ENCODE peak calls at places on chromosomes 11 and 22, in nine cellular contexts. W is neural progenitor cell; V is upper lobe of right lung; J is breast epithelium; H is colonic mucosa; N is MM.1S; D is CD8-positive, alpha-beta T cell; K is CD8-positive, alpha-beta memory T cell; X is uterus. F is an unnamed sample.

GRCh38 chr22:37906364-37907008 is 389 bp downstream of the MICALL1 start:
- DNase-seq in W (peak; percentile 55), X (peak; percentile 39), V (no peak), H (peak; percentile 53), D (peak; percentile 39), J (no peak), K (peak; percentile 58), N (peak; percentile 38), F (peak; percentile 51)

GRCh38 chr11:28596816-28597215 is 488.6 kb downstream of the METTL15 start:
- DNase-seq in K (no peak), D (no peak), J (no peak), V (no peak), H (no peak), N (no peak), W (no peak), X (no peak), F (no peak)

GRCh38 chr11:132704796-132705375 is 827.4 kb downstream of the OPCML start:
- DNase-seq in W (no peak), H (no peak), K (no peak), X (no peak), D (no peak), J (no peak), N (no peak), V (no peak), F (no peak)

GRCh38 chr11:118410055-118410745 is 8.8 kb downstream of the ATP5MG start:
- DNase-seq in K (no peak), H (no peak), N (no peak), W (no peak), D (no peak), X (no peak), J (no peak), V (no peak), F (no peak)

GRCh38 chr22:34877506-34877905 is 188.5 kb upstream of the ISX start:
- DNase-seq in K (no peak), H (no peak), W (no peak), J (no peak), V (no peak), D (no peak), N (no peak), X (no peak), F (no peak)

GRCh38 chr22:39081557-39081956 is 4.5 kb downstream of the APOBEC3G start:
- DNase-seq in V (no peak), X (no peak), J (no peak), K (no peak), D (no peak), W (no peak), H (no peak), N (no peak), F (no peak)

GRCh38 chr11:78327945-78328344 is 89.7 kb downstream of the GAB2 start:
- DNase-seq in K (no peak), W (no peak), X (no peak), N (no peak), J (no peak), H (no peak), V (no peak), D (no peak), F (no peak)

GRCh38 chr11:27084407-27084985 is 43.9 kb downstream of the BBOX1 start:
- DNase-seq in W (peak; percentile 28), J (no peak), H (no peak), D (no peak), V (no peak), N (no peak), X (no peak), K (no peak), F (no peak)

GRCh38 chr11:11384829-11385228 is 31.8 kb upstream of the CSNK2A3 start:
- DNase-seq in X (no peak), W (no peak), N (no peak), H (no peak), J (no peak), V (no peak), D (no peak), K (no peak), F (no peak)

GRCh38 chr11:112085822-112086421 is 634 bp downstream of the TIMM8B start:
- DNase-seq in J (no peak), W (no peak), K (peak; percentile 51), N (peak; percentile 49), D (peak; percentile 46), V (no peak), H (peak; percentile 41), X (peak; percentile 19), F (peak; percentile 37)

GRCh38 chr11:29333993-29334780 is 682.6 kb downstream of the KCNA4 start:
- DNase-seq in J (no peak), D (no peak), V (no peak), X (no peak), H (no peak), N (peak; percentile 38), W (peak; percentile 56), K (no peak), F (no peak)

GRCh38 chr11:17514476-17514875 is 29.7 kb downstream of the USH1C start:
- DNase-seq in X (no peak), V (no peak), H (no peak), J (no peak), W (no peak), N (no peak), D (no peak), K (no peak), F (no peak)
- H3K27me3 ChIP-seq in X (no peaks in the 10 kb centered on the region), V (no peaks in the 10 kb centered on the region), H (no peaks in the 10 kb centered on the region), J (peaks cover 3% of the 10 kb centered on the region), W (no peaks in the 10 kb centered on the region), N (no peaks in the 10 kb centered on the region), D (no peaks in the 10 kb centered on the region), K (no peaks in the 10 kb centered on the region), F (no peaks in the 10 kb centered on the region)

DNA sequence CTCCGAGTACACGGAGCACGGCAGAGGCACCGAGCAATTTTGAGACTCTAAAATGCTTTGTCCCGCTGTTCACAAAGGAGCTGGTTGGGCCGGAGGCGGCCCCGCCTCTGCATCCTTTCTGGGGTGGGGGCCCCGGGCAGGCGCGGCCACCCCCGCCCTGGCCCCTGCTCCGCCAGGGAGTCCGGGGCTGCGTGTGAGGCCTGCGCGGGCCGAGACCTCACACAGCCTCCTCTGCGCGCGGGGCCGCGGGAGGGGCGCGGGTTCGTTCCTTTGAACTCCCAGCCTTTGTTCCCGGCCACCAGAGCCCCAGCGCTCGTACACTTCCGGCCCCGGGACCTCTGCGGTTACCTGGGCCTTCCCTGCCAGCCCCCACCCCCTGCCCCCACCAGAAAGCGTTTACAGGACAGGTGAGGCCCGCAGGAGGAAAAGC is 1.6 kb downstream of the FGF19 start:
- DNase-seq in N (no peak), K (no peak), H (no peak), W (peak; percentile 67), V (no peak), J (no peak), X (no peak), D (no peak), F (no peak)
- H3K27me3 ChIP-seq in N (peaks cover 91% of the 10 kb centered on the region), K (peaks cover 10% of the 10 kb centered on the region), H (peaks cover 43% of the 10 kb centered on the region), W (peaks cover 59% of the 10 kb centered on the region), V (peaks cover 81% of the 10 kb centered on the region), J (peaks cover 74% of the 10 kb centered on the region), X (no peaks in the 10 kb centered on the region), D (peaks cover 15% of the 10 kb centered on the region), F (peaks cover 99% of the 10 kb centered on the region)

DNA sequence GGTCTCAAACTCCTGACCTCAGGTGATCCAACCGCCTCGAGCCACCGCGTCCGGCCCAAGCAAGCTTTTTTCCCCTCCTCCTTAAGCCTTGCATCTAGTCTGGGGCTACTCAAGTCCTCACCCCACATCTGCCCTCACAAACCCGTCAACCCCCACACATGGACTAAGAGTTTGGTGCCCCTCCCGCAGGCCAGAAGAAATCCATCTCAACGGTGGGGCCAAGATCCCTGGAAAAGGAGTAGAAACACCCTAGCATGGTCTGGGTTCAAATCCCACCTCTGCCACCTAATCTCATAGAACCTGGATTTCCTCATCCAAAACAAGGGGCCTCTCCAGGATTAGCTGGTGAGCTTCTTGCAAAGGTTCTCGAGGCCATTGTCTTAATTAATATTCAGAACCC is 3.7 kb downstream of the WT1 start:
- DNase-seq in V (no peak), J (no peak), N (no peak), W (no peak), H (no peak), K (no peak), D (no peak), X (no peak), F (no peak)
- H3K27me3 ChIP-seq in V (peaks cover 100% of the 10 kb centered on the region), J (peaks cover 100% of the 10 kb centered on the region), N (peaks cover 11% of the 10 kb centered on the region), W (peaks cover 100% of the 10 kb centered on the region), H (peaks cover 94% of the 10 kb centered on the region), K (peaks cover 13% of the 10 kb centered on the region), D (peaks cover 13% of the 10 kb centered on the region), X (no peaks in the 10 kb centered on the region), F (peaks cover 100% of the 10 kb centered on the region)

GRCh38 chr11:115958089-115959000 is 454.1 kb upstream of the CADM1 start:
- DNase-seq in J (no peak), D (no peak), X (no peak), K (no peak), V (no peak), N (no peak), H (no peak), W (no peak), F (no peak)

GRCh38 chr11:115959098-115959497 is 454.9 kb upstream of the CADM1 start:
- DNase-seq in D (no peak), J (no peak), V (no peak), K (no peak), N (no peak), H (no peak), W (no peak), X (no peak), F (no peak)

GRCh38 chr11:115964091-115964490 is 459.9 kb upstream of the CADM1 start:
- DNase-seq in H (no peak), J (no peak), N (no peak), D (no peak), K (no peak), V (no peak), X (no peak), W (no peak), F (no peak)

GRCh38 chr11:115963170-115963569 is 459.0 kb upstream of the CADM1 start:
- DNase-seq in X (no peak), W (no peak), N (no peak), D (no peak), V (no peak), H (no peak), J (no peak), K (no peak), F (no peak)

GRCh38 chr11:115961168-115962003 is 457.2 kb upstream of the CADM1 start:
- DNase-seq in K (no peak), W (peak; percentile 20), D (no peak), J (no peak), H (no peak), N (no peak), V (no peak), X (no peak), F (no peak)
- H3K27me3 ChIP-seq in K (no peaks in the 10 kb centered on the region), W (peaks cover 22% of the 10 kb centered on the region), D (no peaks in the 10 kb centered on the region), J (no peaks in the 10 kb centered on the region), H (no peaks in the 10 kb centered on the region), N (no peaks in the 10 kb centered on the region), V (no peaks in the 10 kb centered on the region), X (no peaks in the 10 kb centered on the region), F (peaks cover 23% of the 10 kb centered on the region)

DNA sequence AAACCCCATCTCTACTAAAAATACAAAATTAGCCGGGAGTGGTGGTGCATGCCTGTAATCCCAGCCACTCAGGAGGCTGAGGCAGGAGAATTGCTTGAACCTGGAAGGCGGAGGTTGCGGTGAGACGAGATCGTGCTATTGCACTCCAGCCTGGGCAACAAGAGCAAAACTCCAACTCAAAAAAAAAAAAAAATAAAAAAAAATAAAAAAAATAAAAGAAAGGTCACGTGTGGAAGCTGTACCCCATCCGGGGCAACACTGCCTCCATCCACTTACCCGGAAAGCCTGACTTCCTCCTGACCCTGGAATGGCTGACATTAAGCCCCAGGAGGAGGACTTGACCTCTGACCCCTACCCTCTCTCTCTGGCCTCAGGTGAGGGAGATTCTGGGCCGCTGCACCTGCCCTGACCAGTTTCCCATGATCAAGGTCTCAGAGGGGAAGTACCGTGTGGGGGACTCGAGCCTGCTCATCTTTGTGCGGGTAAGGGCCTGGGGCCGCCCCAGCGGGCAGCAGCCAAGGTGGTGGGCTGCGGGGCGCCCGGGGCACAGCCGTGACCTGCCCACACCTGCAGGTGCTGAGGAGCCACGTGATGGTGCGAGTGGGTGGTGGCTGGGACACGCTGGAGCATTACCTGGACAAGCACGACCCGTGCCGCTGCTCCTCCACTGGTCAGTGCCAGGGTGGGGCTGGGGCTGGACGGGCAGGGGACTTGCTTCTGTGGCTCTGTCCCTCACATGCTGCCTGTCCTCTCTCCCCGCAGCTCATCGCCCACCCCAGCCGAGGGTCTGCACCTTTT is 3.8 kb downstream of the GAS2L1 start:
- DNase-seq in J (no peak), H (no peak), D (no peak), W (no peak), K (no peak), V (no peak), X (peak; percentile 54), N (no peak), F (no peak)
- H3K27me3 ChIP-seq in J (peaks cover 18% of the 10 kb centered on the region), H (peaks cover 12% of the 10 kb centered on the region), D (peaks cover 21% of the 10 kb centered on the region), W (peaks cover 47% of the 10 kb centered on the region), K (peaks cover 22% of the 10 kb centered on the region), V (peaks cover 16% of the 10 kb centered on the region), X (peaks cover 17% of the 10 kb centered on the region), N (peaks cover 36% of the 10 kb centered on the region), F (peaks cover 21% of the 10 kb centered on the region)

F was measured in transverse colon.